ENCODE peak calls at places on chromosomes 12 and 14, in six cellular contexts. One of them, this sample, is unnamed.

GRCh38 chr14:92944976-92945375 is 22.0 kb downstream of the CHGA start:
- DNase-seq in retinal pigment epithelial cell: no peak
- DNase-seq in fibroblast of lung: no peak
- DNase-seq in PC-9: no peak
- DNase-seq in IMR-90: no peak
- DNase-seq in coronary artery: no peak
- DNase-seq in this sample: no peak

GRCh38 chr14:76958975-76959710 is 69.4 kb downstream of the IRF2BPL start:
- DNase-seq in retinal pigment epithelial cell: no peak
- DNase-seq in fibroblast of lung: peak
- DNase-seq in PC-9: peak
- DNase-seq in IMR-90: peak
- DNase-seq in coronary artery: peak
- DNase-seq in this sample: peak

GRCh38 chr14:90726656-90727055 is 89.6 kb downstream of the TTC7B start:
- DNase-seq in retinal pigment epithelial cell: peak
- DNase-seq in fibroblast of lung: peak
- DNase-seq in PC-9: peak
- DNase-seq in IMR-90: peak
- DNase-seq in coronary artery: no peak
- DNase-seq in this sample: peak

GRCh38 chr12:110921262-110921661 is 883 bp upstream of the MYL2 start:
- DNase-seq in retinal pigment epithelial cell: no peak
- DNase-seq in fibroblast of lung: peak
- DNase-seq in PC-9: no peak
- DNase-seq in IMR-90: peak
- DNase-seq in coronary artery: no peak
- DNase-seq in this sample: peak

GRCh38 chr12:11202811-11203210 is 16.1 kb upstream of the TAS2R42 start:
- DNase-seq in retinal pigment epithelial cell: no peak
- DNase-seq in fibroblast of lung: no peak
- DNase-seq in PC-9: no peak
- DNase-seq in IMR-90: no peak
- DNase-seq in coronary artery: no peak
- DNase-seq in this sample: peak

GRCh38 chr14:50944647-50945413 is 547 bp upstream of the PYGL start:
- DNase-seq in retinal pigment epithelial cell: no peak
- DNase-seq in fibroblast of lung: peak
- DNase-seq in PC-9: peak
- DNase-seq in IMR-90: peak
- DNase-seq in coronary artery: peak
- DNase-seq in this sample: peak

GRCh38 chr12:6430124-6430989 is 14.4 kb upstream of the CD27 start:
- DNase-seq in retinal pigment epithelial cell: peak
- DNase-seq in fibroblast of lung: peak
- DNase-seq in PC-9: peak
- DNase-seq in IMR-90: peak
- DNase-seq in coronary artery: peak
- DNase-seq in this sample: peak

GRCh38 chr12:42442328-42442759 is 116.4 kb downstream of the PPHLN1 start:
- DNase-seq in retinal pigment epithelial cell: no peak
- DNase-seq in fibroblast of lung: no peak
- DNase-seq in PC-9: no peak
- DNase-seq in IMR-90: no peak
- DNase-seq in coronary artery: no peak
- DNase-seq in this sample: no peak

GRCh38 chr12:8950702-8951478 is 1.4 kb upstream of the M6PR start:
- DNase-seq in retinal pigment epithelial cell: no peak
- DNase-seq in fibroblast of lung: no peak
- DNase-seq in PC-9: peak
- DNase-seq in IMR-90: no peak
- DNase-seq in coronary artery: no peak
- DNase-seq in this sample: no peak

GRCh38 chr14:81303258-81303935 is 82.6 kb upstream of the GTF2A1 start:
- DNase-seq in retinal pigment epithelial cell: no peak
- DNase-seq in fibroblast of lung: no peak
- DNase-seq in PC-9: peak
- DNase-seq in IMR-90: no peak
- DNase-seq in coronary artery: no peak
- DNase-seq in this sample: no peak

GRCh38 chr12:105264771-105265170 is 28.8 kb upstream of the APPL2 start:
- DNase-seq in retinal pigment epithelial cell: no peak
- DNase-seq in fibroblast of lung: no peak
- DNase-seq in PC-9: no peak
- DNase-seq in IMR-90: no peak
- DNase-seq in coronary artery: no peak
- DNase-seq in this sample: no peak

GRCh38 chr14:77830692-77831091 is 30.8 kb downstream of the ADCK1 start:
- DNase-seq in retinal pigment epithelial cell: no peak
- DNase-seq in fibroblast of lung: no peak
- DNase-seq in PC-9: peak
- DNase-seq in IMR-90: no peak
- DNase-seq in coronary artery: no peak
- DNase-seq in this sample: no peak

GRCh38 chr12:49201595-49202295 is 12.9 kb upstream of the TUBA1A start:
- DNase-seq in retinal pigment epithelial cell: peak
- DNase-seq in fibroblast of lung: peak
- DNase-seq in PC-9: peak
- DNase-seq in IMR-90: peak
- DNase-seq in coronary artery: no peak
- DNase-seq in this sample: peak

GRCh38 chr14:103334644-103335603 is 887 bp downstream of the EIF5 start:
- DNase-seq in retinal pigment epithelial cell: peak
- DNase-seq in fibroblast of lung: peak
- DNase-seq in PC-9: peak
- DNase-seq in IMR-90: peak
- DNase-seq in coronary artery: peak
- DNase-seq in this sample: peak

GRCh38 chr14:22689186-22689585 is 45.0 kb upstream of the OR6J1 start:
- DNase-seq in retinal pigment epithelial cell: peak
- DNase-seq in fibroblast of lung: peak
- DNase-seq in PC-9: peak
- DNase-seq in IMR-90: peak
- DNase-seq in coronary artery: no peak
- DNase-seq in this sample: peak

GRCh38 chr14:74604896-74605295 is 7.1 kb downstream of the LTBP2 start:
- DNase-seq in retinal pigment epithelial cell: no peak
- DNase-seq in fibroblast of lung: no peak
- DNase-seq in PC-9: no peak
- DNase-seq in IMR-90: peak
- DNase-seq in coronary artery: no peak
- DNase-seq in this sample: peak

GRCh38 chr14:23153891-23154796 is 29.3 kb downstream of the SLC7A8 start:
- DNase-seq in retinal pigment epithelial cell: peak
- DNase-seq in fibroblast of lung: peak
- DNase-seq in PC-9: no peak
- DNase-seq in IMR-90: no peak
- DNase-seq in coronary artery: peak
- DNase-seq in this sample: peak

GRCh38 chr14:33120341-33120740 is 181.7 kb downstream of the NPAS3 start:
- DNase-seq in retinal pigment epithelial cell: no peak
- DNase-seq in fibroblast of lung: peak
- DNase-seq in PC-9: no peak
- DNase-seq in IMR-90: no peak
- DNase-seq in coronary artery: no peak
- DNase-seq in this sample: peak

GRCh38 chr12:1391722-1392121 is 202.7 kb downstream of the FBXL14 start:
- DNase-seq in retinal pigment epithelial cell: no peak
- DNase-seq in fibroblast of lung: no peak
- DNase-seq in PC-9: no peak
- DNase-seq in IMR-90: no peak
- DNase-seq in coronary artery: no peak
- DNase-seq in this sample: no peak

GRCh38 chr14:73477618-73478266 is 13.0 kb upstream of the RIOX1 start:
- DNase-seq in retinal pigment epithelial cell: peak
- DNase-seq in fibroblast of lung: peak
- DNase-seq in PC-9: no peak
- DNase-seq in IMR-90: peak
- DNase-seq in coronary artery: no peak
- DNase-seq in this sample: peak

GRCh38 chr14:102891556-102891955 is 30.9 kb upstream of the AMN start:
- DNase-seq in retinal pigment epithelial cell: no peak
- DNase-seq in fibroblast of lung: peak
- DNase-seq in PC-9: no peak
- DNase-seq in IMR-90: peak
- DNase-seq in coronary artery: no peak
- DNase-seq in this sample: peak

GRCh38 chr12:82955020-82955419 is 268.3 kb downstream of the TMTC2 start:
- DNase-seq in retinal pigment epithelial cell: no peak
- DNase-seq in fibroblast of lung: no peak
- DNase-seq in PC-9: no peak
- DNase-seq in IMR-90: no peak
- DNase-seq in coronary artery: no peak
- DNase-seq in this sample: no peak

GRCh38 chr14:104011824-104012517 is 69.6 kb upstream of the RD3L start:
- DNase-seq in retinal pigment epithelial cell: peak
- DNase-seq in fibroblast of lung: no peak
- DNase-seq in PC-9: peak
- DNase-seq in IMR-90: no peak
- DNase-seq in coronary artery: no peak
- DNase-seq in this sample: no peak

GRCh38 chr12:19369691-19370148 is 69.6 kb upstream of the AEBP2 start:
- DNase-seq in retinal pigment epithelial cell: no peak
- DNase-seq in fibroblast of lung: no peak
- DNase-seq in PC-9: no peak
- DNase-seq in IMR-90: peak
- DNase-seq in coronary artery: no peak
- DNase-seq in this sample: peak

GRCh38 chr14:105879503-105879866 is 353.1 kb downstream of the TMEM121 start:
- DNase-seq in retinal pigment epithelial cell: no peak
- DNase-seq in fibroblast of lung: no peak
- DNase-seq in PC-9: no peak
- DNase-seq in IMR-90: no peak
- DNase-seq in coronary artery: peak
- DNase-seq in this sample: no peak

GRCh38 chr12:14482886-14483285 is 84.8 kb downstream of the PLBD1 start:
- DNase-seq in retinal pigment epithelial cell: no peak
- DNase-seq in fibroblast of lung: no peak
- DNase-seq in PC-9: no peak
- DNase-seq in IMR-90: no peak
- DNase-seq in coronary artery: no peak
- DNase-seq in this sample: no peak

GRCh38 chr12:45828402-45828801 is 98.9 kb downstream of the ARID2 start:
- DNase-seq in retinal pigment epithelial cell: no peak
- DNase-seq in fibroblast of lung: no peak
- DNase-seq in PC-9: no peak
- DNase-seq in IMR-90: no peak
- DNase-seq in coronary artery: no peak
- DNase-seq in this sample: no peak

GRCh38 chr12:124332068-124332672 is 37.3 kb downstream of the RFLNA start:
- DNase-seq in retinal pigment epithelial cell: no peak
- DNase-seq in fibroblast of lung: no peak
- DNase-seq in PC-9: no peak
- DNase-seq in IMR-90: no peak
- DNase-seq in coronary artery: no peak
- DNase-seq in this sample: no peak

GRCh38 chr12:31715283-31715825 is 13.5 kb downstream of the AMN1 start:
- DNase-seq in retinal pigment epithelial cell: no peak
- DNase-seq in fibroblast of lung: peak
- DNase-seq in PC-9: no peak
- DNase-seq in IMR-90: peak
- DNase-seq in coronary artery: no peak
- DNase-seq in this sample: no peak

GRCh38 chr14:63174760-63175191 is 29.5 kb upstream of the RHOJ start:
- DNase-seq in retinal pigment epithelial cell: peak
- DNase-seq in fibroblast of lung: peak
- DNase-seq in PC-9: no peak
- DNase-seq in IMR-90: peak
- DNase-seq in coronary artery: no peak
- DNase-seq in this sample: peak

GRCh38 chr12:101414533-101415119 is 7.1 kb upstream of the ARL1 start:
- DNase-seq in retinal pigment epithelial cell: no peak
- DNase-seq in fibroblast of lung: peak
- DNase-seq in PC-9: peak
- DNase-seq in IMR-90: peak
- DNase-seq in coronary artery: no peak
- DNase-seq in this sample: peak

GRCh38 chr14:21071225-21072041 is 1.3 kb downstream of the ARHGEF40 start:
- DNase-seq in retinal pigment epithelial cell: no peak
- DNase-seq in fibroblast of lung: peak
- DNase-seq in PC-9: no peak
- DNase-seq in IMR-90: peak
- DNase-seq in coronary artery: peak
- DNase-seq in this sample: peak
- H3K4me3 ChIP-seq in retinal pigment epithelial cell: peak
- H3K4me3 ChIP-seq in fibroblast of lung: peak
- H3K4me3 ChIP-seq in PC-9: peak
- H3K4me3 ChIP-seq in IMR-90: peak
- H3K4me3 ChIP-seq in coronary artery: peak
- H3K4me3 ChIP-seq in this sample: peak

GRCh38 chr12:27732281-27732680 is 21.6 kb downstream of the MRPS35 start:
- DNase-seq in retinal pigment epithelial cell: no peak
- DNase-seq in fibroblast of lung: no peak
- DNase-seq in PC-9: no peak
- DNase-seq in IMR-90: no peak
- DNase-seq in coronary artery: no peak
- DNase-seq in this sample: no peak
- TF ChIP-seq CTCF in retinal pigment epithelial cell: peak
- TF ChIP-seq CTCF in fibroblast of lung: peak
- TF ChIP-seq CTCF in PC-9: peak
- TF ChIP-seq CTCF in IMR-90: peak
- TF ChIP-seq CTCF in coronary artery: no peak
- TF ChIP-seq CTCF in this sample: peak

GRCh38 chr12:68175566-68176033 is 16.1 kb upstream of the IFNG start:
- DNase-seq in retinal pigment epithelial cell: no peak
- DNase-seq in fibroblast of lung: no peak
- DNase-seq in PC-9: no peak
- DNase-seq in IMR-90: no peak
- DNase-seq in coronary artery: no peak
- DNase-seq in this sample: no peak
- H3K4me3 ChIP-seq in retinal pigment epithelial cell: no peak
- H3K4me3 ChIP-seq in fibroblast of lung: no peak
- H3K4me3 ChIP-seq in PC-9: no peak
- H3K4me3 ChIP-seq in IMR-90: no peak
- H3K4me3 ChIP-seq in coronary artery: no peak
- H3K4me3 ChIP-seq in this sample: no peak

GRCh38 chr12:32755051-32755653 is 545 bp downstream of the YARS2 start:
- DNase-seq in retinal pigment epithelial cell: peak
- DNase-seq in fibroblast of lung: peak
- DNase-seq in PC-9: peak
- DNase-seq in IMR-90: peak
- DNase-seq in coronary artery: peak
- DNase-seq in this sample: peak

GRCh38 chr12:32753605-32754004 is 2.1 kb downstream of the YARS2 start:
- DNase-seq in retinal pigment epithelial cell: no peak
- DNase-seq in fibroblast of lung: no peak
- DNase-seq in PC-9: no peak
- DNase-seq in IMR-90: no peak
- DNase-seq in coronary artery: no peak
- DNase-seq in this sample: no peak

GRCh38 chr12:32755654-32756475 is at the start of gene YARS2:
- DNase-seq in retinal pigment epithelial cell: peak
- DNase-seq in fibroblast of lung: peak
- DNase-seq in PC-9: peak
- DNase-seq in IMR-90: peak
- DNase-seq in coronary artery: peak
- DNase-seq in this sample: peak

GRCh38 chr12:32756476-32757158 is 920 bp upstream of the YARS2 start:
- DNase-seq in retinal pigment epithelial cell: no peak
- DNase-seq in fibroblast of lung: no peak
- DNase-seq in PC-9: no peak
- DNase-seq in IMR-90: no peak
- DNase-seq in coronary artery: no peak
- DNase-seq in this sample: peak

GRCh38 chr12:32754101-32754500 is 1.6 kb downstream of the YARS2 start:
- DNase-seq in retinal pigment epithelial cell: no peak
- DNase-seq in fibroblast of lung: no peak
- DNase-seq in PC-9: no peak
- DNase-seq in IMR-90: no peak
- DNase-seq in coronary artery: no peak
- DNase-seq in this sample: peak
- TF ChIP-seq CTCF in retinal pigment epithelial cell: no peak
- TF ChIP-seq CTCF in fibroblast of lung: no peak
- TF ChIP-seq CTCF in PC-9: no peak
- TF ChIP-seq CTCF in IMR-90: no peak
- TF ChIP-seq CTCF in coronary artery: no peak
- TF ChIP-seq CTCF in this sample: no peak